ENCODE peak calls at places on chromosomes 7 and 10, in five cellular contexts. K is NB4, W is tibial nerve, P is BJ, O is esophagus muscularis mucosa. Z is an unnamed sample.

GRCh38 chr10:118210276-118210675 is 131.8 kb downstream of the FAM204A start:
- DNase-seq in K (no peak), W (no peak), P (no peak), O (no peak), Z (no peak)

GRCh38 chr7:158329014-158329610 is 258.5 kb downstream of the PTPRN2 start:
- DNase-seq in K (no peak), W (no peak), P (no peak), O (no peak), Z (no peak)

GRCh38 chr7:1970895-1971294 is 261.9 kb downstream of the MAD1L1 start:
- DNase-seq in K (no peak), W (no peak), P (no peak), O (no peak), Z (no peak)

GRCh38 chr10:127415901-127416630 is 133.0 kb upstream of the NPS start:
- DNase-seq in K (no peak), W (no peak), P (no peak), O (no peak), Z (no peak)

GRCh38 chr7:40780431-40780830 is 645.6 kb downstream of the SUGCT start:
- DNase-seq in K (no peak), W (no peak), P (no peak), O (no peak), Z (no peak)

GRCh38 chr7:148987010-148987750 is 41.1 kb downstream of the PDIA4 start:
- DNase-seq in K (peak; percentile 97), W (peak; percentile 70), P (peak; percentile 50), O (peak; percentile 96), Z (peak; percentile 75)

GRCh38 chr10:132671171-132672154 is 114.5 kb downstream of the NKX6-2 start:
- DNase-seq in K (no peak), W (no peak), P (no peak), O (no peak), Z (no peak)

GRCh38 chr10:123573236-123574147 is 92.7 kb upstream of the GPR26 start:
- DNase-seq in K (peak; percentile 66), W (no peak), P (no peak), O (no peak), Z (no peak)

GRCh38 chr7:67377939-67378862 is 381.6 kb downstream of the TYW1 start:
- DNase-seq in K (peak; percentile 91), W (peak; percentile 65), P (no peak), O (no peak), Z (peak; percentile 33)

GRCh38 chr10:119608316-119609155 is 11.8 kb upstream of the TIAL1 start:
- DNase-seq in K (peak; percentile 50), W (peak; percentile 20), P (no peak), O (no peak), Z (no peak)

GRCh38 chr10:124647421-124648130 is 96.6 kb downstream of the FAM53B start:
- DNase-seq in K (peak; percentile 98), W (peak; percentile 50), P (no peak), O (no peak), Z (peak; percentile 39)

GRCh38 chr10:1293636-1294440 is 237.7 kb downstream of the WDR37 start:
- DNase-seq in K (no peak), W (no peak), P (no peak), O (no peak), Z (no peak)

GRCh38 chr10:11447571-11447970 is 163.9 kb downstream of the USP6NL start:
- DNase-seq in K (no peak), W (no peak), P (no peak), O (no peak), Z (no peak)

GRCh38 chr10:4214912-4215311 is 429.9 kb upstream of the KLF6 start:
- DNase-seq in K (no peak), W (no peak), P (no peak), O (no peak), Z (no peak)

GRCh38 chr7:78747568-78747967 is 705.9 kb downstream of the MAGI2 start:
- DNase-seq in K (no peak), W (no peak), P (no peak), O (no peak), Z (no peak)

GRCh38 chr7:27145167-27145883 is 1.8 kb upstream of the HOXA5 start:
- DNase-seq in K (no peak), W (no peak), P (no peak), O (no peak), Z (no peak)

GRCh38 chr10:31582365-31583052 is 263.5 kb downstream of the ZEB1 start:
- DNase-seq in K (no peak), W (no peak), P (no peak), O (no peak), Z (no peak)

GRCh38 chr7:99408347-99409191 is at the start of the genes BUD31 and PDAP1:
- DNase-seq in K (peak; percentile 97), W (peak; percentile 94), P (peak; percentile 70), O (peak; percentile 98), Z (peak; percentile 85)

GRCh38 chr7:99404977-99405320 is 3.4 kb downstream of the PDAP1 start:
- DNase-seq in K (no peak), W (no peak), P (no peak), O (no peak), Z (no peak)

GRCh38 chr7:99407849-99408346 is 499 bp downstream of the PDAP1 start:
- DNase-seq in K (peak; percentile 63), W (peak; percentile 39), P (peak; percentile 28), O (no peak), Z (no peak)

GRCh38 chr7:99404235-99404976 is 4.0 kb downstream of the PDAP1 start:
- DNase-seq in K (no peak), W (no peak), P (no peak), O (no peak), Z (no peak)

GRCh38 chr7:99406557-99406956 is 1.8 kb downstream of the PDAP1 start:
- DNase-seq in K (no peak), W (no peak), P (no peak), O (no peak), Z (no peak)
- H3K4me3 ChIP-seq in K (peak overlapping the region; percentile 95), W (no peak overlapping the region), P (no peak overlapping the region), O (no peak overlapping the region), Z (peak overlapping the region; percentile 99)

DNA sequence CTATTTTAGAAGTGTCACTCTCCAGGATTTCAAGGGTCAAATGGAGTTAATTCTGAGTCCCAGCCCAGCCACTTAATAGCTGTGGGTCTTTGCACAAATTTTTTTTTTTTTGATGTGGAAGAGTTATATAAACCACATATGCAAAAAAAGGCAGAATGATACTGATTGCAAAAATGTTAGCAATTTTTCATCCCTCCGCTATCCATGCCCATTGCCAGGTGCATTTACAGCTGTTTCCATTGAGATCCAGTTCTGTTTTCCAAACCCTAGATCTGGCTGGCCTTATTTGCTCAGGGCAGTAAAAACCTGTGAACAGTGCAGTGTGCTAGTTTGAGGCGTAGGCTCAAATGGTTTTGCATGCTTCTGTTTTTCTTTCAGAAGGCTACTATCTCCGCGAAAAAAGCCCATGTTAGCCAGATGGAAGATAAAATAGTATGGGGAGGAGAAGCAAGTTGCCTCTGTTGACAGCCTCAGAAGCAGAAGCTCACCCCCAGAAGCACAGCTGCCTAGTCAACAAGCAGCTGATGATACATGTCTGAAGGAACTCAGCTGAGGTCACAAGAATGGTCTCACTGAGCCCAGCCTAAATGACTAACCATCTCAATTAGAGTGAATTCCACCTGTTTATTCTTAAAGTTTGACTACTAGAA is 997 bp upstream of the ZNF138 start:
- DNase-seq in K (peak; percentile 27), W (no peak), P (no peak), O (no peak), Z (no peak)
- H3K4me3 ChIP-seq in K (no peak overlapping the region), W (no peak overlapping the region), P (no peak overlapping the region), O (no peak overlapping the region), Z (no peak overlapping the region)

GRCh38 chr7:138465046-138465445 is 5.0 kb downstream of the TRIM24 start:
- DNase-seq in K (peak; percentile 23), W (no peak), P (no peak), O (no peak), Z (no peak)
- H3K4me3 ChIP-seq in K (peak overlapping the region; percentile 19), W (no peak overlapping the region), P (no peak overlapping the region), O (no peak overlapping the region), Z (no peak overlapping the region)

GRCh38 chr10:112375721-112376577 is 2.0 kb downstream of the ACSL5 start:
- DNase-seq in K (peak; percentile 78), W (peak; percentile 61), P (no peak), O (no peak), Z (no peak)

GRCh38 chr10:112376578-112376855 is 2.6 kb downstream of the ACSL5 start:
- DNase-seq in K (peak; percentile 44), W (no peak), P (no peak), O (no peak), Z (no peak)

GRCh38 chr10:112373912-112374338 is at the start of gene ACSL5:
- DNase-seq in K (no peak), W (no peak), P (no peak), O (no peak), Z (no peak)

GRCh38 chr10:112370424-112370819 is 3.5 kb upstream of the ACSL5 start:
- DNase-seq in K (no peak), W (no peak), P (no peak), O (no peak), Z (no peak)

GRCh38 chr10:112374724-112375541 is 1.0 kb downstream of the ACSL5 start:
- DNase-seq in K (peak; percentile 36), W (no peak), P (no peak), O (no peak), Z (no peak)
- H3K4me3 ChIP-seq in K (no peak overlapping the region), W (no peak overlapping the region), P (no peak overlapping the region), O (peak overlapping the region; percentile 59), Z (no peak overlapping the region)

GRCh38 chr10:101782811-101783735 is at the start of gene NPM3:
- DNase-seq in K (peak; percentile 91), W (peak; percentile 82), P (peak; percentile 17), O (peak; percentile 97), Z (peak; percentile 46)

GRCh38 chr10:101781984-101782810 is 1.0 kb downstream of the NPM3 start:
- DNase-seq in K (peak; percentile 30), W (no peak), P (no peak), O (no peak), Z (no peak)

GRCh38 chr10:101783736-101784118 is 481 bp upstream of the NPM3 start:
- DNase-seq in K (no peak), W (no peak), P (no peak), O (no peak), Z (no peak)

GRCh38 chr10:101785801-101786200 is 2.6 kb upstream of the NPM3 start:
- DNase-seq in K (no peak), W (no peak), P (no peak), O (no peak), Z (no peak)

GRCh38 chr10:101784558-101784957 is 1.3 kb upstream of the NPM3 start:
- DNase-seq in K (no peak), W (no peak), P (no peak), O (no peak), Z (no peak)
- H3K4me3 ChIP-seq in K (no peak overlapping the region), W (no peak overlapping the region), P (no peak overlapping the region), O (no peak overlapping the region), Z (no peak overlapping the region)

GRCh38 chr7:106063692-106064091 is 48.4 kb downstream of the SYPL1 start:
- DNase-seq in K (no peak), W (no peak), P (no peak), O (peak; percentile 57), Z (no peak)

GRCh38 chr7:106064836-106065559 is 47.1 kb downstream of the SYPL1 start:
- DNase-seq in K (peak; percentile 47), W (peak; percentile 68), P (peak; percentile 70), O (peak; percentile 94), Z (peak; percentile 87)

GRCh38 chr7:106067678-106068077 is 44.4 kb downstream of the SYPL1 start:
- DNase-seq in K (no peak), W (no peak), P (no peak), O (no peak), Z (no peak)

GRCh38 chr7:106064329-106064728 is 47.8 kb downstream of the SYPL1 start:
- DNase-seq in K (no peak), W (no peak), P (no peak), O (peak; percentile 81), Z (no peak)

GRCh38 chr7:106065560-106066500 is 46.3 kb downstream of the SYPL1 start:
- DNase-seq in K (no peak), W (no peak), P (no peak), O (peak; percentile 55), Z (no peak)
- H3K4me3 ChIP-seq in K (no peak overlapping the region), W (peak overlapping the region; percentile 6), P (no peak overlapping the region), O (peak overlapping the region; percentile 51), Z (peak overlapping the region; percentile 19)

Z was measured in HFF-Myc.